ENCODE peak calls at places on chromosomes 12 and 14, in eight cellular contexts. L is activated CD4-positive, alpha-beta T cell treated with anti-CD3 and anti-CD28 coated beads for 48 hours; N is mucosa of gallbladder; H is osteocyte; O is EH; Y is non-pigmented ciliary epithelial cell; R is T-helper 17 cell; T is AG09309. J is an unnamed sample.

GRCh38 chr14:80585506-80585835 is 356.1 kb downstream of the CEP128 start:
- DNase-seq in L (no peak), N (no peak), H (no peak), O (no peak), Y (no peak), R (no peak), T (no peak), J (no peak)

GRCh38 chr12:9711664-9712063 is 21.2 kb downstream of the CLECL1 start:
- DNase-seq in L (no peak), N (no peak), H (no peak), O (peak), Y (no peak), R (no peak), T (no peak), J (no peak)

GRCh38 chr14:56099081-56099797 is 19.0 kb upstream of the PELI2 start:
- DNase-seq in L (no peak), N (no peak), H (no peak), O (peak), Y (no peak), R (no peak), T (no peak), J (no peak)

GRCh38 chr12:4849024-4849594 is 60.6 kb upstream of the KCNA1 start:
- DNase-seq in L (peak), N (no peak), H (peak), O (peak), Y (no peak), R (no peak), T (no peak), J (peak)

GRCh38 chr14:55807059-55807499 is 227.1 kb downstream of the KTN1 start:
- DNase-seq in L (peak), N (peak), H (no peak), O (peak), Y (peak), R (peak), T (no peak), J (peak)

GRCh38 chr12:119115296-119115905 is 63.3 kb upstream of the HSPB8 start:
- DNase-seq in L (peak), N (peak), H (no peak), O (peak), Y (no peak), R (no peak), T (no peak), J (peak)

GRCh38 chr12:44372259-44372658 is 503.9 kb downstream of the NELL2 start:
- DNase-seq in L (no peak), N (no peak), H (no peak), O (peak), Y (peak), R (no peak), T (peak), J (no peak)

GRCh38 chr12:103779410-103780092 is 61.5 kb downstream of the NT5DC3 start:
- DNase-seq in L (no peak), N (no peak), H (no peak), O (peak), Y (peak), R (no peak), T (no peak), J (peak)

GRCh38 chr12:97912943-97913342 is 450.3 kb downstream of the RMST start:
- DNase-seq in L (no peak), N (no peak), H (no peak), O (no peak), Y (no peak), R (no peak), T (no peak), J (no peak)

GRCh38 chr14:104424406-104425072 is 155.0 kb upstream of the C14orf180 start:
- DNase-seq in L (no peak), N (no peak), H (no peak), O (no peak), Y (no peak), R (no peak), T (no peak), J (no peak)

GRCh38 chr14:71372411-71372838 is 465.2 kb downstream of the PCNX1 start:
- DNase-seq in L (no peak), N (no peak), H (no peak), O (peak), Y (peak), R (no peak), T (peak), J (peak)

GRCh38 chr12:101792046-101792931 is 38.5 kb downstream of the GNPTAB start:
- DNase-seq in L (no peak), N (no peak), H (no peak), O (no peak), Y (no peak), R (no peak), T (no peak), J (no peak)

GRCh38 chr12:3587402-3588013 is 96.5 kb downstream of the PRMT8 start:
- DNase-seq in L (no peak), N (no peak), H (no peak), O (no peak), Y (no peak), R (no peak), T (no peak), J (no peak)

GRCh38 chr12:89401433-89402086 is 49.3 kb upstream of the DUSP6 start:
- DNase-seq in L (no peak), N (no peak), H (no peak), O (no peak), Y (no peak), R (no peak), T (no peak), J (no peak)

GRCh38 chr12:101982307-101982706 is 79.5 kb downstream of the WASHC3 start:
- DNase-seq in L (no peak), N (no peak), H (no peak), O (no peak), Y (no peak), R (no peak), T (no peak), J (no peak)

GRCh38 chr12:131309700-131310099 is 356.0 kb downstream of the ADGRD1 start:
- DNase-seq in L (no peak), N (no peak), H (peak), O (no peak), Y (no peak), R (no peak), T (no peak), J (no peak)

GRCh38 chr14:50734950-50735697 is 67.0 kb upstream of the SAV1 start:
- DNase-seq in L (no peak), N (no peak), H (no peak), O (peak), Y (no peak), R (no peak), T (no peak), J (no peak)